ENCODE peak calls at places on chromosomes 4 and X, in six cellular contexts. S is foreskin fibroblast; W is CD8-positive, alpha-beta T cell; C is tibial artery; V is AML-193; X is naive thymus-derived CD8-positive, alpha-beta T cell. Z is an unnamed sample.

GRCh38 chr4:73653695-73654106 is 33.5 kb upstream of the RASSF6 start:
- DNase-seq in X (peak), C (peak), S (peak), V (peak), W (no peak), Z (no peak)

GRCh38 chr4:7595883-7596535 is 161.3 kb upstream of the PSAPL1 start:
- DNase-seq in S (no peak), X (no peak), V (no peak), W (no peak), C (no peak), Z (no peak)

GRCh38 chr4:828641-829271 is 2.8 kb upstream of the CPLX1 start:
- DNase-seq in W (no peak), V (no peak), C (no peak), S (peak), X (no peak), Z (peak)

GRCh38 chr4:98778206-98778605 is 119.8 kb upstream of the TSPAN5 start:
- DNase-seq in W (no peak), S (peak), C (no peak), X (no peak), V (no peak), Z (no peak)

GRCh38 chr4:174437324-174437723 is 85.0 kb downstream of the HPGD start:
- DNase-seq in V (no peak), S (peak), W (no peak), C (no peak), X (no peak), Z (no peak)

GRCh38 chr4:76339364-76339763 is 32.8 kb downstream of the STBD1 start:
- DNase-seq in W (no peak), S (peak), X (no peak), V (no peak), C (no peak), Z (no peak)

GRCh38 chr4:126414741-126415140 is 1100.0 kb downstream of the FAT4 start:
- DNase-seq in W (no peak), V (no peak), X (no peak), C (no peak), S (no peak), Z (no peak)

GRCh38 chr4:5686338-5686737 is 22.0 kb downstream of the EVC2 start:
- DNase-seq in V (no peak), X (no peak), C (no peak), S (no peak), W (no peak), Z (no peak)

GRCh38 chr4:153432971-153433752 is 33.0 kb upstream of the TMEM131L start:
- DNase-seq in S (peak), V (peak), C (peak), W (peak), X (peak), Z (peak)

GRCh38 chrX:84865113-84865512 is 138.6 kb upstream of the APOOL start:
- DNase-seq in W (no peak), S (no peak), X (no peak), C (no peak), V (no peak), Z (no peak)

GRCh38 chr4:164904336-164904735 is 27.4 kb downstream of the APELA start:
- DNase-seq in S (no peak), C (no peak), W (no peak), X (no peak), V (no peak), Z (no peak)